ENCODE peak calls at places on chromosome 21, in seven cellular contexts. R is nephron progenitor cell; B is activated CD8-positive, alpha-beta T cell treated with anti-CD3 and anti-CD28 coated beads for 36 hours; C is uterus; D is spleen; P is GM13977; A is progenitor cell of endocrine pancreas. U is an unnamed sample.

GRCh38 chr21:19522384-19522783 is 1118.8 kb upstream of the TMPRSS15 start:
- DNase-seq in R (no peak), B (no peak), C (no peak), D (no peak), P (no peak), A (no peak), U (no peak)

GRCh38 chr21:29403922-29404538 is 105.3 kb downstream of the BACH1 start:
- DNase-seq in R (no peak), B (no peak), C (no peak), D (peak; percentile 77), P (no peak), A (no peak), U (peak; percentile 79)

GRCh38 chr21:41170442-41170841 is 2.5 kb downstream of the BACE2 start:
- DNase-seq in R (peak; percentile 53), B (peak; percentile 33), C (peak; percentile 24), D (no peak), P (peak; percentile 55), A (peak; percentile 39), U (no peak)

GRCh38 chr21:41684381-41685245 is 82.2 kb downstream of the RIPK4 start:
- DNase-seq in R (no peak), B (no peak), C (no peak), D (no peak), P (no peak), A (no peak), U (no peak)

GRCh38 chr21:31872452-31873274 is at the start of gene HUNK:
- DNase-seq in R (peak; percentile 84), B (peak; percentile 28), C (peak; percentile 34), D (peak; percentile 71), P (peak; percentile 58), A (peak; percentile 80), U (no peak)

GRCh38 chr21:28547795-28548194 is 444.9 kb downstream of the LTN1 start:
- DNase-seq in R (no peak), B (no peak), C (no peak), D (no peak), P (no peak), A (no peak), U (no peak)

GRCh38 chr21:14270631-14271030 is 54.7 kb downstream of the RBM11 start:
- DNase-seq in R (no peak), B (no peak), C (no peak), D (no peak), P (no peak), A (no peak), U (no peak)

GRCh38 chr21:22758478-22758877 is 1760.3 kb downstream of the NCAM2 start:
- DNase-seq in R (no peak), B (no peak), C (no peak), D (no peak), P (no peak), A (no peak), U (no peak)

GRCh38 chr21:15654171-15654570 is 75.6 kb upstream of the USP25 start:
- DNase-seq in R (no peak), B (no peak), C (no peak), D (no peak), P (no peak), A (no peak), U (no peak)

GRCh38 chr21:26732442-26733221 is 112.6 kb downstream of the ADAMTS1 start:
- DNase-seq in R (peak; percentile 61), B (peak; percentile 33), C (peak; percentile 54), D (no peak), P (no peak), A (peak; percentile 34), U (no peak)

GRCh38 chr21:46095106-46095719 is 2.7 kb upstream of the COL6A2 start:
- DNase-seq in R (no peak), B (no peak), C (peak; percentile 51), D (no peak), P (no peak), A (no peak), U (no peak)

GRCh38 chr21:25396135-25396711 is 211.1 kb downstream of the MRPL39 start:
- DNase-seq in R (no peak), B (peak; percentile 91), C (no peak), D (no peak), P (peak; percentile 63), A (no peak), U (no peak)

GRCh38 chr21:45477176-45478114 is 64.8 kb downstream of the SLC19A1 start:
- DNase-seq in R (no peak), B (no peak), C (no peak), D (no peak), P (no peak), A (no peak), U (no peak)

GRCh38 chr21:14836950-14837349 is 227.8 kb downstream of the NRIP1 start:
- DNase-seq in R (no peak), B (no peak), C (no peak), D (no peak), P (no peak), A (no peak), U (no peak)

GRCh38 chr21:18249542-18250152 is 5.0 kb downstream of the CHODL start:
- DNase-seq in R (no peak), B (no peak), C (no peak), D (no peak), P (no peak), A (no peak), U (no peak)
- TF ChIP-seq CTCF in R (peak; percentile 19), B (no peak), C (no peak), D (no peak), P (no peak), A (peak; percentile 29), U (no peak)

GRCh38 chr21:43211085-43212071 is 42.6 kb downstream of the CRYAA start:
- DNase-seq in R (peak; percentile 45), B (no peak), C (peak; percentile 11), D (peak; percentile 75), P (no peak), A (peak; percentile 16), U (peak; percentile 40)
- TF ChIP-seq CTCF in R (peak; percentile 24), B (no peak), C (peak; percentile 20), D (peak; percentile 56), P (no peak), A (peak; percentile 62), U (no peak)

GRCh38 chr21:39153373-39153772 is 29.9 kb downstream of the PSMG1 start:
- DNase-seq in R (no peak), B (no peak), C (no peak), D (no peak), P (no peak), A (no peak), U (no peak)
- TF ChIP-seq CTCF in R (peak; percentile 37), B (no peak), C (no peak), D (peak; percentile 29), P (peak; percentile 26), A (peak; percentile 58), U (peak; percentile 48)

GRCh38 chr21:39452965-39453332 is 1.2 kb downstream of the SH3BGR start:
- DNase-seq in R (no peak), B (no peak), C (no peak), D (no peak), P (no peak), A (no peak), U (no peak)

GRCh38 chr21:39453571-39454179 is 1.9 kb downstream of the SH3BGR start:
- DNase-seq in R (no peak), B (no peak), C (no peak), D (no peak), P (no peak), A (no peak), U (no peak)

GRCh38 chr21:39452207-39452964 is 616 bp downstream of the SH3BGR start:
- DNase-seq in R (no peak), B (no peak), C (no peak), D (no peak), P (no peak), A (no peak), U (no peak)

GRCh38 chr21:39454949-39455668 is 3.3 kb downstream of the SH3BGR start:
- DNase-seq in R (no peak), B (no peak), C (no peak), D (no peak), P (no peak), A (no peak), U (no peak)

GRCh38 chr21:39456665-39457064 is 4.9 kb downstream of the SH3BGR start:
- DNase-seq in R (no peak), B (no peak), C (no peak), D (no peak), P (no peak), A (no peak), U (no peak)
- TF ChIP-seq CTCF in R (peak; percentile 16), B (peak; percentile 35), C (no peak), D (no peak), P (no peak), A (peak; percentile 54), U (peak; percentile 7)

DNA sequence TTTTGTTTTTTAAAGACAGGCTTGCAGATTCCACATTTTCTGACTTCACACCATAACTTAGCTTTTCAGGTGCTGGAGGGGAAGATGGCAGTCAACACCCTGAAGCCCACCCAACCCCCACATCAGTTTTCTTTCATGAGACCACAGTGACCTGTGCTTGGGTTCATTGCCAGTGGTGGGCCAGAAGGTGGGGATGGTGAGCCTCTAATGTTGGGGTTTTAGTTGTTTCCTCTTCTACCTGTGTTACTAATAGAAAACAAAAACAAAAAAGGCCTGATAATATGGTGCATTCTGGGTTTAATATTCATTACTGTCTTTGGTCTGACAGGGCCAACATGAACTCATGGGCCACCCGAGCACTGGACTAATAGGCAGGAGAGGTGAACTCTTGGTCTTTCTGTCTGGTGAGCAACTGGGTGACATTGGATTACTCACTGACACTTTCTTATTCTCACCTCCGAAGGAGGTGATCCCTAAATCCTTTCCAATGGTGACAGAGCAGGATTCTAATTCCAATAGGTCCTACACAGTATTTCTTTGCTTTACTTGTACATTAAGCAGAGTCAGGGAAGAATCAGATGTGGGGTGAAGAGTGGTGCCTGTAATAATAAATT is 132.8 kb downstream of the CLIC6 start:
- DNase-seq in R (peak; percentile 33), B (peak; percentile 42), C (no peak), D (no peak), P (peak; percentile 65), A (no peak), U (no peak)
- TF ChIP-seq CTCF in R (peak; percentile 42), B (peak; percentile 22), C (no peak), D (peak; percentile 41), P (peak; percentile 70), A (peak; percentile 39), U (no peak)

DNA sequence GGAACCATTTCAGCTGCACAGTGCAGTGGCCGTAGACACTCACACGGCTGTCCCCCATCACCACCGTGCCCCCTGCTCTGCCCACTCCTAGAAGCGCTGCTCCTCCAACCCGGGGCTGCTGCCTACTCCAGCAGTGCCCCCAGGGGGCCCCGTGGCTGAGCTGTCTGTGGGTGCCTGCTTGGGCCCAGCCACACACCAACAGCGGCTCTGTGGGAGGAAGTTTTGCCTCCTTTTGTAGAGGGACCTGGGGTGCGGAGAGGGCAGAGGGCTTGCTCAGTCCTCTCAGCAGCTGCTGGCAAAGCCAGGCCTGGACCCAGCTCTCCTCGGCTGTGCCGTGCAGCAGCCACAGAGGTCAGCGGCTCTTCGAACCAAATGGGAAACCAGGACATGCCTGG is 11.4 kb upstream of the LRRC3 start:
- DNase-seq in R (peak; percentile 4), B (peak; percentile 12), C (no peak), D (peak; percentile 62), P (no peak), A (no peak), U (peak; percentile 25)
- TF ChIP-seq CTCF in R (no peak), B (no peak), C (no peak), D (no peak), P (no peak), A (no peak), U (no peak)

GRCh38 chr21:36183144-36183795 is 26.6 kb downstream of the DOP1B start:
- DNase-seq in R (no peak), B (no peak), C (no peak), D (peak; percentile 54), P (no peak), A (no peak), U (no peak)
- TF ChIP-seq CTCF in R (no peak), B (no peak), C (no peak), D (no peak), P (no peak), A (no peak), U (no peak)

U was measured in CD14-positive monocyte.